ENCODE peak calls at places on chromosome 3, in ten cellular contexts. One of them, this sample, is unnamed.

GRCh38 chr3:64748244-64748894 is 60.6 kb upstream of the ADAMTS9 start:
- DNase-seq in ovary: no peak
- DNase-seq in psoas muscle: no peak
- DNase-seq in IMR-90: no peak
- DNase-seq in HFF-Myc: no peak
- DNase-seq in astrocyte of the cerebellum: peak
- DNase-seq in endodermal cell: peak
- DNase-seq in cardiac fibroblast: no peak
- DNase-seq in osteoblast: no peak
- DNase-seq in foreskin fibroblast: no peak
- DNase-seq in this sample: no peak

GRCh38 chr3:194250104-194251002 is 100.8 kb downstream of the CPN2 start:
- DNase-seq in endodermal cell: no peak
- DNase-seq in IMR-90: peak
- DNase-seq in osteoblast: peak
- DNase-seq in foreskin fibroblast: peak
- DNase-seq in psoas muscle: peak
- DNase-seq in cardiac fibroblast: peak
- DNase-seq in HFF-Myc: peak
- DNase-seq in astrocyte of the cerebellum: no peak
- DNase-seq in ovary: peak
- DNase-seq in this sample: no peak

GRCh38 chr3:196096382-196096953 is 14.6 kb upstream of the TFRC start:
- DNase-seq in IMR-90: no peak
- DNase-seq in osteoblast: no peak
- DNase-seq in HFF-Myc: no peak
- DNase-seq in psoas muscle: peak
- DNase-seq in ovary: no peak
- DNase-seq in endodermal cell: no peak
- DNase-seq in astrocyte of the cerebellum: no peak
- DNase-seq in cardiac fibroblast: no peak
- DNase-seq in foreskin fibroblast: no peak
- DNase-seq in this sample: no peak

GRCh38 chr3:111848778-111849177 is 10.3 kb upstream of the PHLDB2 start:
- DNase-seq in IMR-90: no peak
- DNase-seq in psoas muscle: no peak
- DNase-seq in astrocyte of the cerebellum: no peak
- DNase-seq in cardiac fibroblast: no peak
- DNase-seq in foreskin fibroblast: no peak
- DNase-seq in osteoblast: no peak
- DNase-seq in endodermal cell: no peak
- DNase-seq in HFF-Myc: no peak
- DNase-seq in ovary: no peak
- DNase-seq in this sample: no peak

GRCh38 chr3:55858302-55858701 is 371.2 kb upstream of the WNT5A start:
- DNase-seq in endodermal cell: no peak
- DNase-seq in foreskin fibroblast: peak
- DNase-seq in cardiac fibroblast: no peak
- DNase-seq in IMR-90: peak
- DNase-seq in astrocyte of the cerebellum: no peak
- DNase-seq in ovary: no peak
- DNase-seq in HFF-Myc: no peak
- DNase-seq in osteoblast: no peak
- DNase-seq in psoas muscle: no peak
- DNase-seq in this sample: no peak

GRCh38 chr3:144142151-144142855 is 170.7 kb downstream of the DIPK2A start:
- DNase-seq in HFF-Myc: no peak
- DNase-seq in psoas muscle: no peak
- DNase-seq in osteoblast: peak
- DNase-seq in endodermal cell: no peak
- DNase-seq in astrocyte of the cerebellum: no peak
- DNase-seq in ovary: peak
- DNase-seq in cardiac fibroblast: peak
- DNase-seq in IMR-90: peak
- DNase-seq in foreskin fibroblast: peak
- DNase-seq in this sample: no peak

GRCh38 chr3:127299276-127299675 is 11.4 kb upstream of the PRR20G start:
- DNase-seq in foreskin fibroblast: no peak
- DNase-seq in osteoblast: no peak
- DNase-seq in psoas muscle: no peak
- DNase-seq in HFF-Myc: no peak
- DNase-seq in endodermal cell: no peak
- DNase-seq in cardiac fibroblast: no peak
- DNase-seq in astrocyte of the cerebellum: no peak
- DNase-seq in IMR-90: no peak
- DNase-seq in ovary: no peak
- DNase-seq in this sample: no peak

GRCh38 chr3:9100132-9100894 is 137.0 kb upstream of the RAD18 start:
- DNase-seq in foreskin fibroblast: no peak
- DNase-seq in cardiac fibroblast: no peak
- DNase-seq in astrocyte of the cerebellum: no peak
- DNase-seq in endodermal cell: peak
- DNase-seq in IMR-90: no peak
- DNase-seq in ovary: no peak
- DNase-seq in psoas muscle: no peak
- DNase-seq in HFF-Myc: no peak
- DNase-seq in osteoblast: no peak
- DNase-seq in this sample: no peak

GRCh38 chr3:196322-197153 is at the start of gene CHL1:
- DNase-seq in ovary: peak
- DNase-seq in foreskin fibroblast: no peak
- DNase-seq in endodermal cell: peak
- DNase-seq in psoas muscle: peak
- DNase-seq in cardiac fibroblast: no peak
- DNase-seq in IMR-90: no peak
- DNase-seq in osteoblast: no peak
- DNase-seq in astrocyte of the cerebellum: no peak
- DNase-seq in HFF-Myc: no peak
- DNase-seq in this sample: peak

GRCh38 chr3:51099794-51100542 is 285.1 kb upstream of the MANF start:
- DNase-seq in psoas muscle: no peak
- DNase-seq in HFF-Myc: peak
- DNase-seq in foreskin fibroblast: peak
- DNase-seq in ovary: no peak
- DNase-seq in endodermal cell: peak
- DNase-seq in osteoblast: peak
- DNase-seq in cardiac fibroblast: peak
- DNase-seq in astrocyte of the cerebellum: peak
- DNase-seq in IMR-90: peak
- DNase-seq in this sample: no peak

GRCh38 chr3:184154909-184155643 is at the start of gene DVL3:
- DNase-seq in psoas muscle: peak
- DNase-seq in ovary: peak
- DNase-seq in osteoblast: peak
- DNase-seq in HFF-Myc: no peak
- DNase-seq in endodermal cell: peak
- DNase-seq in cardiac fibroblast: peak
- DNase-seq in astrocyte of the cerebellum: no peak
- DNase-seq in foreskin fibroblast: peak
- DNase-seq in IMR-90: peak
- DNase-seq in this sample: peak

GRCh38 chr3:189496375-189497138 is 134.6 kb upstream of the TP63 start:
- DNase-seq in endodermal cell: no peak
- DNase-seq in HFF-Myc: no peak
- DNase-seq in psoas muscle: no peak
- DNase-seq in IMR-90: no peak
- DNase-seq in cardiac fibroblast: no peak
- DNase-seq in foreskin fibroblast: no peak
- DNase-seq in astrocyte of the cerebellum: no peak
- DNase-seq in osteoblast: no peak
- DNase-seq in ovary: no peak
- DNase-seq in this sample: no peak

GRCh38 chr3:33883538-33884203 is 85.2 kb downstream of the PDCD6IP start:
- DNase-seq in ovary: no peak
- DNase-seq in osteoblast: peak
- DNase-seq in endodermal cell: peak
- DNase-seq in IMR-90: peak
- DNase-seq in psoas muscle: no peak
- DNase-seq in cardiac fibroblast: peak
- DNase-seq in HFF-Myc: peak
- DNase-seq in foreskin fibroblast: peak
- DNase-seq in astrocyte of the cerebellum: peak
- DNase-seq in this sample: no peak

GRCh38 chr3:182592747-182593146 is 200.6 kb upstream of the ATP11B start:
- DNase-seq in astrocyte of the cerebellum: no peak
- DNase-seq in IMR-90: no peak
- DNase-seq in foreskin fibroblast: no peak
- DNase-seq in endodermal cell: no peak
- DNase-seq in osteoblast: no peak
- DNase-seq in psoas muscle: no peak
- DNase-seq in ovary: no peak
- DNase-seq in cardiac fibroblast: no peak
- DNase-seq in HFF-Myc: no peak
- DNase-seq in this sample: no peak

GRCh38 chr3:101779047-101779807 is at the start of gene NXPE3:
- DNase-seq in osteoblast: peak
- DNase-seq in astrocyte of the cerebellum: peak
- DNase-seq in foreskin fibroblast: peak
- DNase-seq in IMR-90: peak
- DNase-seq in psoas muscle: peak
- DNase-seq in endodermal cell: peak
- DNase-seq in cardiac fibroblast: peak
- DNase-seq in ovary: peak
- DNase-seq in HFF-Myc: no peak
- DNase-seq in this sample: peak

DNA sequence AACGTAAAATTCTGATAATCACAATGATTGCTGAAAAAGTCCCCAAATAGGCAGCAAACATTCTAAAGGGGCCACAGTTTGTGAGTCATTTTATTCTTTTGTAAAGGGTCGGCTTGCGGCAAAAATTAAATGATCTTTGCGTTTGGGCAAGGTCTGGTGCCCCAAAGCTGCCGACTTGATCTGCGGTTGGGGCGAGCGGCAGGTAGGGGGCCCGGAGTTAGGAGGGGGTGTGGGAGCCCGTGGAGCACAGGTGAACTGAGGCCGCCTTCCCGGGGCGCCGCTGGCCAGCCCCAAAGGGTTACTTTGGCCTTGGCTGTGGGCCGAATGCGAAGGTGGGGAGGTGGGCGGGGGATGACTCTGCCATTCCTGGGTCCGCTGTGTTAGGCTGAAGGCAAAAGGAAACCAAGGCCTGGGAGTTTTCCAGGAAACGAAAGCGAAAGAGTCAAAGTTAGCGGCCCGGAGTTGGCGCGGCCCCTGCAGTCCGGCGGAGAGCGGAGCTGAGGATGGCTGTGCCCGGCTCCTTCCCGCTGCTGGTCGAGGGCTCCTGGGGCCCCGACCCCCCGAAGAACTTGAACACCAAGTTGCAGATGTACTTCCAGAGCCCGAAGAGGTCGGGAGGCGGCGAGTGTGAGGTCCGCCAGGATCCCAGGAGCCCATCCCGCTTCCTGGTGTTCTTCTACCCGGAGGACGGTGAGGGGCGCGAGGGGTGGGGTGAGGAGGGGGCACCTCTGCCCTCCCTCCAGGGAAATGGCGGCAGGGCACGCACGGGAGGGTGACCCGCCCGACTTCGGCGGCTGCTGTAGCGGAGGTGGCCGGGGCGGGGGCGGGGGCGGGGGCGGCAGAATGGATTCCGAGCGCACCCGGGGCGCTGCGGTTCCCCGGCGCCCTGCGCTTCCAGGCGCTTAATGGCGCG is at the start of gene PARP14:
- DNase-seq in osteoblast: peak
- DNase-seq in astrocyte of the cerebellum: peak
- DNase-seq in ovary: peak
- DNase-seq in endodermal cell: peak
- DNase-seq in psoas muscle: peak
- DNase-seq in cardiac fibroblast: peak
- DNase-seq in IMR-90: peak
- DNase-seq in foreskin fibroblast: peak
- DNase-seq in HFF-Myc: peak
- DNase-seq in this sample: peak
- TF ChIP-seq CTCF in osteoblast: no peak
- TF ChIP-seq CTCF in astrocyte of the cerebellum: no peak
- TF ChIP-seq CTCF in ovary: no peak
- TF ChIP-seq CTCF in endodermal cell: peak
- TF ChIP-seq CTCF in psoas muscle: no peak
- TF ChIP-seq CTCF in cardiac fibroblast: peak
- TF ChIP-seq CTCF in IMR-90: peak
- TF ChIP-seq CTCF in foreskin fibroblast: no peak
- TF ChIP-seq CTCF in HFF-Myc: peak
- TF ChIP-seq CTCF in this sample: peak

GRCh38 chr3:13762931-13763330 is 116.9 kb downstream of the WNT7A start:
- DNase-seq in ovary: no peak
- DNase-seq in psoas muscle: no peak
- DNase-seq in endodermal cell: peak
- DNase-seq in osteoblast: no peak
- DNase-seq in HFF-Myc: no peak
- DNase-seq in IMR-90: no peak
- DNase-seq in cardiac fibroblast: no peak
- DNase-seq in astrocyte of the cerebellum: no peak
- DNase-seq in foreskin fibroblast: no peak
- DNase-seq in this sample: no peak
- TF ChIP-seq CTCF in ovary: no peak
- TF ChIP-seq CTCF in psoas muscle: no peak
- TF ChIP-seq CTCF in endodermal cell: peak
- TF ChIP-seq CTCF in osteoblast: no peak
- TF ChIP-seq CTCF in HFF-Myc: no peak
- TF ChIP-seq CTCF in IMR-90: no peak
- TF ChIP-seq CTCF in cardiac fibroblast: no peak
- TF ChIP-seq CTCF in astrocyte of the cerebellum: no peak
- TF ChIP-seq CTCF in foreskin fibroblast: no peak
- TF ChIP-seq CTCF in this sample: no peak

GRCh38 chr3:74883690-74884089 is 269.2 kb upstream of the CNTN3 start:
- DNase-seq in foreskin fibroblast: peak
- DNase-seq in osteoblast: no peak
- DNase-seq in cardiac fibroblast: peak
- DNase-seq in ovary: no peak
- DNase-seq in endodermal cell: peak
- DNase-seq in IMR-90: peak
- DNase-seq in psoas muscle: no peak
- DNase-seq in astrocyte of the cerebellum: no peak
- DNase-seq in HFF-Myc: no peak
- DNase-seq in this sample: no peak
- TF ChIP-seq CTCF in foreskin fibroblast: peak
- TF ChIP-seq CTCF in osteoblast: no peak
- TF ChIP-seq CTCF in cardiac fibroblast: peak
- TF ChIP-seq CTCF in ovary: no peak
- TF ChIP-seq CTCF in endodermal cell: peak
- TF ChIP-seq CTCF in IMR-90: peak
- TF ChIP-seq CTCF in psoas muscle: no peak
- TF ChIP-seq CTCF in astrocyte of the cerebellum: peak
- TF ChIP-seq CTCF in HFF-Myc: peak
- TF ChIP-seq CTCF in this sample: peak

DNA sequence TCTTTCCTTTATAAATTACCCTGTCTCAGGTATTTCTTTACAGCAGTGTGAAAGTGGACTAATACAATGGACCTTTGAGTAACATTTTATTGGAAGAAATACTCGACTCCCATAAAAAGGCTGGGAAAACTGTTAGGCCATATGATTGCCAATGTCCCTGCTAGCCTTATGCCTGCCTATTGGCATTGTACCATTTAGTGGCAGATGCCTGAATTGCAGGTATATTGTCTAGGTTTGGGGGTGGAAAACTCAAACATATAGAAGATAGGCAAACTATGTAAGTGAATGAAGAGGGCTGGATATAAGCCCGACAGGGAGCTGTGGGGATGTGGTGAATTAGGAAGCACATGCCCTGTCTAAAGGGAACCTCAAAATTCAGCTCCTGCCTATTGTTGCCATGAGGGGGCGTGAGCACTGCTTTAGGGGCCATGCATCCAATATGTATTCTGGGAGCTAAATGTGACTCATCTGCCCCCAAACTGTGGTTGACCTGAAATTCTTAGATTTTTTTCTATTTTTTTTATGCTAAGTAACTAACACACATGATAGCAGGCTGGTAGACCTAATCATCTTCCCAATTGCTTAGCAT is 65.2 kb upstream of the TRA2B start:
- DNase-seq in endodermal cell: peak
- DNase-seq in cardiac fibroblast: peak
- DNase-seq in IMR-90: peak
- DNase-seq in foreskin fibroblast: peak
- DNase-seq in psoas muscle: no peak
- DNase-seq in osteoblast: no peak
- DNase-seq in ovary: no peak
- DNase-seq in astrocyte of the cerebellum: no peak
- DNase-seq in HFF-Myc: peak
- DNase-seq in this sample: no peak
- TF ChIP-seq CTCF in endodermal cell: peak
- TF ChIP-seq CTCF in cardiac fibroblast: peak
- TF ChIP-seq CTCF in IMR-90: peak
- TF ChIP-seq CTCF in foreskin fibroblast: peak
- TF ChIP-seq CTCF in psoas muscle: peak
- TF ChIP-seq CTCF in osteoblast: peak
- TF ChIP-seq CTCF in ovary: no peak
- TF ChIP-seq CTCF in astrocyte of the cerebellum: peak
- TF ChIP-seq CTCF in HFF-Myc: peak
- TF ChIP-seq CTCF in this sample: peak